ENCODE peak calls at places on chromosomes 3 and 15, in seven cellular contexts. K, U, H, D, A, I and B are unnamed samples.

GRCh38 chr3:151552589-151552988 is 91.7 kb upstream of the IGSF10 start:
- DNase-seq in D (no peak), A (no peak), I (no peak), H (no peak), K (no peak), U (no peak), B (no peak)

GRCh38 chr15:82792068-82792467 is 13.8 kb downstream of the FSD2 start:
- DNase-seq in I (no peak), A (no peak), H (no peak), U (no peak), K (no peak), D (no peak), B (no peak)

GRCh38 chr15:49946681-49947080 is 172.4 kb downstream of the ATP8B4 start:
- DNase-seq in K (no peak), I (no peak), A (no peak), U (no peak), D (no peak), H (no peak), B (no peak)

GRCh38 chr3:169354774-169355501 is 308.6 kb downstream of the MECOM start:
- DNase-seq in I (no peak), U (no peak), K (no peak), H (no peak), D (peak), A (no peak), B (no peak)

GRCh38 chr3:162122405-162122804 is 625.8 kb downstream of the OTOL1 start:
- DNase-seq in U (no peak), K (no peak), D (no peak), I (no peak), A (no peak), H (no peak), B (no peak)

GRCh38 chr3:149179225-149179624 is 42.4 kb downstream of the CP start:
- DNase-seq in D (no peak), U (no peak), A (no peak), H (no peak), K (no peak), I (peak), B (no peak)

GRCh38 chr3:20013396-20013795 is 1.3 kb upstream of the PP2D1 start:
- DNase-seq in H (no peak), K (no peak), D (no peak), U (no peak), A (no peak), I (no peak), B (no peak)

GRCh38 chr3:62837145-62837787 is 38.0 kb downstream of the CADPS start:
- DNase-seq in U (no peak), K (no peak), A (no peak), H (no peak), I (no peak), D (no peak), B (no peak)

GRCh38 chr3:81484532-81484931 is 276.9 kb downstream of the GBE1 start:
- DNase-seq in A (no peak), K (no peak), H (no peak), U (no peak), I (no peak), D (no peak), B (no peak)

GRCh38 chr3:16482770-16483531 is 30.5 kb downstream of the RFTN1 start:
- DNase-seq in H (peak), I (no peak), U (no peak), K (peak), A (no peak), D (no peak), B (no peak)

GRCh38 chr3:114496874-114497273 is 203.0 kb downstream of the TIGIT start:
- DNase-seq in U (no peak), H (no peak), A (no peak), D (no peak), I (peak), K (no peak), B (no peak)

GRCh38 chr15:65580287-65580686 is 30.6 kb downstream of the INTS14 start:
- DNase-seq in K (no peak), D (no peak), U (no peak), A (no peak), I (peak), H (no peak), B (no peak)

GRCh38 chr3:153599685-153600084 is 437.7 kb downstream of the RAP2B start:
- DNase-seq in K (no peak), D (no peak), A (no peak), U (peak), H (no peak), I (peak), B (no peak)

GRCh38 chr3:71779674-71780377 is 5.1 kb downstream of the PROK2 start:
- DNase-seq in A (no peak), U (no peak), K (no peak), I (no peak), H (no peak), D (no peak), B (no peak)

GRCh38 chr3:23915537-23916108 is 1.2 kb downstream of the NKIRAS1 start:
- DNase-seq in U (no peak), I (no peak), D (no peak), A (no peak), H (no peak), K (no peak), B (no peak)

GRCh38 chr15:101062471-101063171 is 143.5 kb downstream of the LRRK1 start:
- DNase-seq in A (no peak), K (peak), I (no peak), D (no peak), U (no peak), H (no peak), B (no peak)

GRCh38 chr15:51401872-51402517 is 60.5 kb downstream of the GLDN start:
- DNase-seq in I (peak), U (no peak), A (peak), K (peak), D (peak), H (peak), B (no peak)

GRCh38 chr3:183636221-183637105 is 1.0 kb downstream of the KLHL24 start:
- DNase-seq in U (peak), A (peak), I (peak), K (peak), H (peak), D (peak), B (peak)

GRCh38 chr3:183635107-183635430 is 354 bp upstream of the KLHL24 start:
- DNase-seq in H (no peak), I (no peak), D (no peak), K (no peak), A (no peak), U (no peak), B (no peak)

GRCh38 chr3:183634707-183635106 is 716 bp upstream of the KLHL24 start:
- DNase-seq in I (no peak), H (no peak), K (no peak), U (no peak), A (no peak), D (no peak), B (no peak)

GRCh38 chr3:183637106-183637486 is 1.7 kb downstream of the KLHL24 start:
- DNase-seq in A (no peak), D (no peak), U (no peak), K (no peak), H (no peak), I (no peak), B (no peak)

DNA sequence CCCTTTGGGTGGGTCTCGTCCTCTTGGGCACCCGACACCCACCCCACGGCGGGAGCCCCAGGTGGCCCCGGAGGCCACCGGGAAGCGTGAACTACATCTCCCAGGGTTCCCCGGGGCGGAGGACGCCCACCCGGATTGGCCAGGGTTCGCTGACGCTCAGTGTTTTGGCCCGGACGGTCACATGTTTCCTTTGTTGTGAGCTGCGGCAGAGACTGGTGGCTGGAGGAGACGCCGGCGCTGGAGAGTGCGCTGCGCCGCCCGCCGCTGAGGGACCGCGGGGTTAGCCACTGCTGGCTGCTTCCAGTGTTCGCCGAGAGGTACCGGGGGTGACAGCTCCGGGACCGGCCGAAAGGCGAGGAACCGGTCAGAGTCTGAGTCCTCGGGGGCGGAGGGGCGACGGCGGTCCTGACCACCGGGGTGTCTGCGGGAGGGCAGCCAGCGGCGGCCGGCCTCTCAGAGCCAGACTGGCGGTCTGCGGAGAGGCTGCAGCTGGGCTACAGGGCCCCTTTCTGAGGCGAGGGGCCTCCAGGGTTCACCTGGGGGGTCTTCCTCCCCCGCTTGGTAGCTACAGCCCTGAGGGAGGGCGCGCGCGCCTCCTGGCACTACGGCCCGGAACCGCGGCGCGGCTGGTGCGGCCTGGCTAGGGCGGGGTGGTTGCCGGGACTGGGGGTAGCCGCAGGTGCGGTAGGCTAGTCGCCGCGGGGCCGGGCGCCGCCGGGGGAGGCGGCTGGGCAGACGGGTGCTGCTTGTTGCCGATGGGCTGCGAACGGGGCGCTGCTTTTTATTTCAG is at the start of gene KLHL24:
- DNase-seq in I (peak), A (peak), D (peak), H (peak), U (peak), K (peak), B (peak)
- TF ChIP-seq CTCF in I (peak), A (no peak), D (no peak), H (no peak), U (no peak), K (peak), B (no peak)

DNA sequence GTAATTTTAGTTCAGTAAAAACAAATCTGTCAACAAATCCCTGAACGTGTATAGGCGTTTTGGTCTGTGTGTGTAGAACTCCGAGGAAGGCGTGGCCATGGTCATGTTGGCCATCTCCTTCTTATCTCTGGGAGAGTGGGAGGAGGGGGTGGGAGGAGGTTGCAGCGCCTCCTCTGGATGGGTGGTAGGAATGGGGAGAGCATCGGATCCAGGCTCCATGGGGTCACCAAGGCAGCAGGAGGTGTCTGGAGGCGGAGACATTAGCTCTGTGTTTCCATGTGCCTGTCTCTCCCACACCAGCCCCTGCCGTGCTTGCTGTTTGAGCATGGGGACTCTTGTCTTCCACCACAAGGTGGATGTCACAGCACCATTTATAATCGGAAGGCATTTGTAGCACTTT is 34.5 kb upstream of the TRPM1 start:
- DNase-seq in A (no peak), H (no peak), D (no peak), I (no peak), U (no peak), K (peak), B (peak)
- TF ChIP-seq CTCF in A (no peak), H (no peak), D (peak), I (peak), U (no peak), K (peak), B (no peak)

GRCh38 chr3:115659253-115659652 is 35.9 kb downstream of the GAP43 start:
- DNase-seq in A (no peak), U (no peak), D (no peak), K (no peak), I (no peak), H (peak), B (no peak)

GRCh38 chr3:115659861-115660260 is 36.6 kb downstream of the GAP43 start:
- DNase-seq in I (no peak), A (no peak), K (no peak), D (no peak), U (no peak), H (no peak), B (no peak)

GRCh38 chr3:115658337-115659181 is 35.2 kb downstream of the GAP43 start:
- DNase-seq in A (peak), H (peak), U (peak), D (peak), I (peak), K (peak), B (peak)

GRCh38 chr3:115663414-115663813 is 40.1 kb downstream of the GAP43 start:
- DNase-seq in K (no peak), I (no peak), U (no peak), D (no peak), H (no peak), A (no peak), B (no peak)

GRCh38 chr3:115660646-115661442 is 37.5 kb downstream of the GAP43 start:
- DNase-seq in D (no peak), A (no peak), K (no peak), U (no peak), H (no peak), I (no peak), B (no peak)
- TF ChIP-seq CTCF in D (no peak), A (no peak), K (no peak), U (no peak), H (no peak), I (no peak), B (no peak)

GRCh38 chr3:126421573-126422119 is 26.9 kb downstream of the CFAP100 start:
- DNase-seq in U (no peak), A (no peak), D (no peak), I (no peak), K (no peak), H (no peak), B (no peak)
- TF ChIP-seq CTCF in U (no peak), A (no peak), D (no peak), I (no peak), K (no peak), H (no peak), B (no peak)

GRCh38 chr15:89303986-89304385 is 30.6 kb downstream of the POLG start:
- DNase-seq in A (no peak), U (no peak), H (no peak), I (peak), K (no peak), D (no peak), B (no peak)

GRCh38 chr15:89301304-89302089 is 33.1 kb downstream of the POLG start:
- DNase-seq in A (no peak), H (no peak), U (no peak), K (no peak), D (no peak), I (no peak), B (no peak)

GRCh38 chr15:89305395-89305794 is 29.2 kb downstream of the POLG start:
- DNase-seq in K (no peak), U (no peak), H (no peak), A (no peak), D (no peak), I (no peak), B (no peak)

DNA sequence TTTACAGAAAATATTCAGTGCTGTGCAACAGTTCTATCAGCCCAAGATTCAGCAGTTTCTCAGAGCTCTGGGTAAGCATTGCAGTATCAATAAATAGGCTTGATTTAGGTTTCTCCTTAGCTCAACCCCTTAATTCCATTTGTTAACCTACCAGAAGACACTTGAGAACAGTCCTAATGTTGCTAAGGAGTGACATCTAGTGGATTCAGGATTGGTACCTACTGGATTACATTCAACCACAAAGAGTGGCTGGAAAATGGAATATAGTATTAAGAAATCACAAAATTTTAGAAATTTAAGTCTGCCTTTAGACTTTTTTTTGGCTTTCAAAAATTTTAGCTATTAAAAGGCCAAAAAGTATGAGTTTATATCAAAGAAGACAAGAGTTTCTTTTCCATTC is 34.7 kb downstream of the POLG start:
- DNase-seq in I (peak), A (no peak), K (no peak), D (no peak), U (no peak), H (no peak), B (no peak)
- TF ChIP-seq CTCF in I (peak), A (no peak), K (no peak), D (peak), U (no peak), H (no peak), B (no peak)

DNA sequence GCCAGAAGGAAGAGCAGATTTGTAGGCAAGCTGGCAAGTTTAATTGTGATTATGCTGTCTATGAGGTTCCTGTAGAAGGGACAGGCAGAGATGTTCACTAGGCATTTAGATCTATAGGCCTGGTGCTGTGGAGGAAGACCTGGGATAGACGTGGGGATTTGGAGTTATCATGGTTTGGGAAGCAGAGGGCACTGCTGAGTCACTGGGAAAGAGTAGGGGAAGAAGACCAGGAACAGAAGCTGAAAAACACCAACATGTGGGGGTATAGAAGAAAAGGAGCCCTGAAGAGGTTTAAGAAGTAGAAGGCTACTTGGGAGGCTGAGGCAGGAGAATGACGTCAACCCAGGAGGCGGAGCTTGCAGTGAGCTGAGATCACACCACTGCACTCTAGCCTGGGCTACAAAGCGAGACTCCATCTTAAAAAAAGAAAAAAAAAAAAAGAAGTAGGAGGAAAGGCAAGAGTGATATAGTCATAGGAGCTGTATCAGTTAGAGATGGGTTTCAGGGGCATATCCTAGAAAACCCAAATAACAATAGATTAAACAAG is 19.3 kb downstream of the GRK7 start:
- DNase-seq in H (no peak), U (no peak), K (no peak), A (no peak), D (no peak), I (no peak), B (no peak)
- TF ChIP-seq CTCF in H (no peak), U (no peak), K (peak), A (no peak), D (no peak), I (no peak), B (no peak)